ENCODE peak calls at places on chromosomes 5 and 9, in eight cellular contexts. One of them, this sample, is unnamed.

GRCh38 chr9:110332766-110333165 is 4.9 kb downstream of the TXNDC8 start:
- DNase-seq in A549: no peak
- DNase-seq in ovary: no peak
- DNase-seq in testis: no peak
- DNase-seq in suprapubic skin: no peak
- DNase-seq in adrenal gland: no peak
- DNase-seq in body of pancreas: no peak
- DNase-seq in IMR-90: no peak
- DNase-seq in this sample: no peak

GRCh38 chr9:130111805-130112204 is 58.1 kb downstream of the GPR107 start:
- DNase-seq in body of pancreas: no peak
- DNase-seq in A549: no peak
- DNase-seq in adrenal gland: no peak
- DNase-seq in testis: no peak
- DNase-seq in ovary: no peak
- DNase-seq in IMR-90: no peak
- DNase-seq in suprapubic skin: no peak
- DNase-seq in this sample: no peak

GRCh38 chr5:149406203-149406978 is 27.3 kb upstream of the IL17B start:
- DNase-seq in body of pancreas: no peak
- DNase-seq in adrenal gland: no peak
- DNase-seq in testis: peak; percentile 83
- DNase-seq in IMR-90: peak; percentile 94
- DNase-seq in suprapubic skin: no peak
- DNase-seq in ovary: peak; percentile 94
- DNase-seq in A549: no peak
- DNase-seq in this sample: no peak

GRCh38 chr5:149186506-149186905 is 45.2 kb downstream of the ABLIM3 start:
- DNase-seq in IMR-90: no peak
- DNase-seq in ovary: no peak
- DNase-seq in testis: no peak
- DNase-seq in adrenal gland: no peak
- DNase-seq in suprapubic skin: no peak
- DNase-seq in body of pancreas: no peak
- DNase-seq in A549: no peak
- DNase-seq in this sample: no peak

GRCh38 chr9:133650026-133650425 is 13.9 kb downstream of the DBH start:
- DNase-seq in A549: no peak
- DNase-seq in ovary: no peak
- DNase-seq in suprapubic skin: no peak
- DNase-seq in IMR-90: no peak
- DNase-seq in body of pancreas: no peak
- DNase-seq in testis: no peak
- DNase-seq in adrenal gland: no peak
- DNase-seq in this sample: no peak

GRCh38 chr5:15693933-15694332 is 194.0 kb downstream of the FBXL7 start:
- DNase-seq in adrenal gland: no peak
- DNase-seq in testis: peak; percentile 18
- DNase-seq in IMR-90: no peak
- DNase-seq in suprapubic skin: no peak
- DNase-seq in ovary: no peak
- DNase-seq in body of pancreas: no peak
- DNase-seq in A549: no peak
- DNase-seq in this sample: no peak

GRCh38 chr5:68433921-68434879 is 218.6 kb downstream of the PIK3R1 start:
- DNase-seq in suprapubic skin: peak; percentile 94
- DNase-seq in adrenal gland: peak; percentile 96
- DNase-seq in IMR-90: peak; percentile 96
- DNase-seq in testis: peak; percentile 48
- DNase-seq in body of pancreas: peak; percentile 65
- DNase-seq in ovary: peak; percentile 56
- DNase-seq in A549: peak; percentile 88
- DNase-seq in this sample: peak; percentile 80

GRCh38 chr9:127397722-127398647 is 1.0 kb downstream of the SLC2A8 start:
- DNase-seq in ovary: peak; percentile 75
- DNase-seq in body of pancreas: peak; percentile 46
- DNase-seq in A549: peak; percentile 60
- DNase-seq in IMR-90: peak; percentile 33
- DNase-seq in testis: peak; percentile 58
- DNase-seq in adrenal gland: peak; percentile 74
- DNase-seq in suprapubic skin: no peak
- DNase-seq in this sample: peak; percentile 48

DNA sequence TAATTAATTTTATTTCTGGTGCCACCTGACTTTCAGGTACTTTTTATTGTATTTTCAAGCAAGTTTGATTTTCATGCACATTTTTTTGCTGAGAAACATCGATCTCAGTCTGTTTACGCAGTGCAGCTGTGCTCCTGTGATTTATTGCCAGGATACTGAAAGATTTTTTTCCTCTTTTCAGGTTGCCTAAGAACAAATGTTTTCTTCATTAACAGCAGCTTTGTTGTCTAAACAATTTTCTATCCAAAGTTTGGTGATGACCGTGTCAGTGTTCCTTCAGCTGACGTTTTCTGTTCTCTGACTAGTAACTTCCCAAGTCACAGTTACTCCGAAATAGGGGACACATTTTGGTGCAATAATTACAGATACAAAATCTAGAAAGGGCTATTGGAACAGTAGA is 78.1 kb downstream of the VCAN start:
- DNase-seq in A549: no peak
- DNase-seq in IMR-90: no peak
- DNase-seq in suprapubic skin: no peak
- DNase-seq in body of pancreas: no peak
- DNase-seq in adrenal gland: no peak
- DNase-seq in testis: no peak
- DNase-seq in ovary: no peak
- DNase-seq in this sample: no peak
- H3K27ac ChIP-seq in A549: no peak overlapping the region
- H3K27ac ChIP-seq in IMR-90: no peak overlapping the region
- H3K27ac ChIP-seq in suprapubic skin: no peak overlapping the region
- H3K27ac ChIP-seq in body of pancreas: no peak overlapping the region
- H3K27ac ChIP-seq in adrenal gland: no peak overlapping the region
- H3K27ac ChIP-seq in testis: no peak overlapping the region
- H3K27ac ChIP-seq in ovary: no peak overlapping the region
- H3K27ac ChIP-seq in this sample: no peak overlapping the region

DNA sequence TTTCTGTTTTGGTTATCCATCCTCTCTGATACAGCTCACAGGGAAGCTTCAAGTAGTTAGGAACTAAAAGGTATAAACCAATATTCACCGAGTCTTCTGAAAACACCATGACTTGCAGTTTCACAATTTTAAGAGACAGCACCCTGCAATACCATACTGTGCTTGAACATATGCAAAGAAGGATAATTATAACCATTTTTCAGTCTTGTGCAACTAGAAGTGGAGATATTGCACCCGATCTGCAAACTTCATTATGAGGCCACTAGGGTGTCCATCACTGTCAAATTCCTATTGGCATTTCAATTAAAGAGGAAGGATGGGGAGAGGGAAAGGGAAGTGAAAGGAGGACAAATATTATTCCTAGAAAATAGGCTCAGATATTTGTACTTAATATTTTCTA is 32.4 kb upstream of the CEP120 start:
- DNase-seq in A549: no peak
- DNase-seq in suprapubic skin: no peak
- DNase-seq in IMR-90: no peak
- DNase-seq in body of pancreas: no peak
- DNase-seq in adrenal gland: no peak
- DNase-seq in ovary: no peak
- DNase-seq in testis: no peak
- DNase-seq in this sample: no peak
- TF ChIP-seq CTCF in A549: no peak
- TF ChIP-seq CTCF in suprapubic skin: no peak
- TF ChIP-seq CTCF in IMR-90: no peak
- TF ChIP-seq CTCF in body of pancreas: no peak
- TF ChIP-seq CTCF in adrenal gland: no peak
- TF ChIP-seq CTCF in ovary: no peak
- TF ChIP-seq CTCF in testis: no peak
- TF ChIP-seq CTCF in this sample: no peak

DNA sequence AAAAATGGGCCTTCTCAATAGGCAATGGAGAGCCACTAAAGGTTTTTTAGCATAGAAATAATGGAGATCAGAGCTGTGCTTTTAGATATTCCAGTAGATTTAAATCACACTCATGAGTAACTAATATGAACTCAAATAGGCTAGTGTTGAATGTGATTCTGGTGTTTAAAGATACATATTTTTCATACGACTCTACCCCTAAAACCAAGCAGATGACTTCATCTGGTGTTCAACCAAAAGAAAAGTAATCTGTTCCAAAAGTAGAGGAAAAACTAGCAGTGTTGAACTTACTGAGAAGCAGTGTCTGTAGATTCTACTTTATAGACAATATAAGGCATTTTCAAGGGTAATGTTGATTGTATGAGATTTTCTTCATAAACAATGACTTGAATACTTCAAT is 138.1 kb downstream of the TSSK1B start:
- DNase-seq in body of pancreas: no peak
- DNase-seq in testis: no peak
- DNase-seq in adrenal gland: no peak
- DNase-seq in IMR-90: peak; percentile 57
- DNase-seq in A549: no peak
- DNase-seq in suprapubic skin: no peak
- DNase-seq in ovary: no peak
- DNase-seq in this sample: no peak
- H3K27ac ChIP-seq in body of pancreas: no peak overlapping the region
- H3K27ac ChIP-seq in testis: no peak overlapping the region
- H3K27ac ChIP-seq in adrenal gland: no peak overlapping the region
- H3K27ac ChIP-seq in IMR-90: no peak overlapping the region
- H3K27ac ChIP-seq in A549: no peak overlapping the region
- H3K27ac ChIP-seq in suprapubic skin: no peak overlapping the region
- H3K27ac ChIP-seq in ovary: no peak overlapping the region
- H3K27ac ChIP-seq in this sample: no peak overlapping the region

GRCh38 chr9:114096041-114096511 is 3.0 kb downstream of the KIF12 start:
- DNase-seq in body of pancreas: no peak
- DNase-seq in testis: no peak
- DNase-seq in suprapubic skin: peak; percentile 44
- DNase-seq in adrenal gland: no peak
- DNase-seq in ovary: peak; percentile 23
- DNase-seq in IMR-90: no peak
- DNase-seq in A549: no peak
- DNase-seq in this sample: no peak
- TF ChIP-seq CTCF in body of pancreas: no peak
- TF ChIP-seq CTCF in testis: no peak
- TF ChIP-seq CTCF in suprapubic skin: no peak
- TF ChIP-seq CTCF in adrenal gland: no peak
- TF ChIP-seq CTCF in ovary: no peak
- TF ChIP-seq CTCF in IMR-90: peak; percentile 13
- TF ChIP-seq CTCF in A549: no peak
- TF ChIP-seq CTCF in this sample: no peak

DNA sequence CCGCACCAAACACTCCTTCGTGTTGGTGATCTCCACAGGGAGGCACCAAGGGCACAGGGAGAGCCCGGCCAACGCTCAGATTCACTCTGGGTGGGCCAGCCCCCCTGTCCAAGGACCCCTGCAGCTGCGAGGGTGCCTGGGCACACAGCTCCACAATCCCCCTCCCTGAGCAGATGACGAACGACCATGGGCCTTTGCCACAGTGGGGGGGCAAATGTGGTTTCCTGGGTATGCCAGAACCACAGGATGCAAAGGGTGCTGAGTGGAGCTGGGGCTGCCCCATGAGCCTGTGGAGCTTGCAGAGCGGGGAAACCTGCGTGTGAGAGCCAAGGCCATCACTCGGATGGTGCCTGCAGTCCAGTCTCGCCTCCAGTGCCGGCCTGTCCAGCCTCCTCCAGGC is 31.0 kb downstream of the LPCAT1 start:
- DNase-seq in body of pancreas: no peak
- DNase-seq in A549: no peak
- DNase-seq in ovary: no peak
- DNase-seq in IMR-90: no peak
- DNase-seq in adrenal gland: no peak
- DNase-seq in testis: no peak
- DNase-seq in suprapubic skin: no peak
- DNase-seq in this sample: no peak
- H3K27ac ChIP-seq in body of pancreas: no peak overlapping the region
- H3K27ac ChIP-seq in A549: no peak overlapping the region
- H3K27ac ChIP-seq in ovary: no peak overlapping the region
- H3K27ac ChIP-seq in IMR-90: no peak overlapping the region
- H3K27ac ChIP-seq in adrenal gland: no peak overlapping the region
- H3K27ac ChIP-seq in testis: no peak overlapping the region
- H3K27ac ChIP-seq in suprapubic skin: no peak overlapping the region
- H3K27ac ChIP-seq in this sample: no peak overlapping the region

GRCh38 chr9:33374634-33375237 is 27.6 kb downstream of the AQP7 start:
- DNase-seq in testis: peak; percentile 94
- DNase-seq in body of pancreas: peak; percentile 80
- DNase-seq in A549: peak; percentile 77
- DNase-seq in adrenal gland: peak; percentile 85
- DNase-seq in IMR-90: peak; percentile 74
- DNase-seq in suprapubic skin: peak; percentile 78
- DNase-seq in ovary: peak; percentile 73
- DNase-seq in this sample: peak; percentile 53
- TF ChIP-seq CTCF in testis: peak; percentile 87
- TF ChIP-seq CTCF in body of pancreas: peak; percentile 83
- TF ChIP-seq CTCF in A549: peak; percentile 90
- TF ChIP-seq CTCF in adrenal gland: peak; percentile 92
- TF ChIP-seq CTCF in IMR-90: peak; percentile 89
- TF ChIP-seq CTCF in suprapubic skin: peak; percentile 86
- TF ChIP-seq CTCF in ovary: peak; percentile 74
- TF ChIP-seq CTCF in this sample: peak; percentile 85

GRCh38 chr5:112413611-112414010 is 5.5 kb downstream of the EPB41L4A start:
- DNase-seq in A549: no peak
- DNase-seq in testis: no peak
- DNase-seq in ovary: no peak
- DNase-seq in adrenal gland: no peak
- DNase-seq in IMR-90: no peak
- DNase-seq in body of pancreas: no peak
- DNase-seq in suprapubic skin: no peak
- DNase-seq in this sample: no peak

GRCh38 chr5:112412370-112412769 is 6.7 kb downstream of the EPB41L4A start:
- DNase-seq in IMR-90: no peak
- DNase-seq in adrenal gland: no peak
- DNase-seq in ovary: no peak
- DNase-seq in suprapubic skin: no peak
- DNase-seq in testis: no peak
- DNase-seq in A549: no peak
- DNase-seq in body of pancreas: no peak
- DNase-seq in this sample: no peak

GRCh38 chr5:112415552-112415951 is 3.5 kb downstream of the EPB41L4A start:
- DNase-seq in body of pancreas: no peak
- DNase-seq in IMR-90: no peak
- DNase-seq in testis: no peak
- DNase-seq in suprapubic skin: no peak
- DNase-seq in ovary: no peak
- DNase-seq in adrenal gland: no peak
- DNase-seq in A549: no peak
- DNase-seq in this sample: no peak

GRCh38 chr5:112407666-112408065 is 11.4 kb downstream of the EPB41L4A start:
- DNase-seq in body of pancreas: no peak
- DNase-seq in suprapubic skin: no peak
- DNase-seq in adrenal gland: no peak
- DNase-seq in testis: no peak
- DNase-seq in A549: no peak
- DNase-seq in ovary: no peak
- DNase-seq in IMR-90: no peak
- DNase-seq in this sample: no peak

GRCh38 chr5:112411903-112412302 is 7.2 kb downstream of the EPB41L4A start:
- DNase-seq in testis: no peak
- DNase-seq in IMR-90: no peak
- DNase-seq in ovary: no peak
- DNase-seq in A549: no peak
- DNase-seq in suprapubic skin: no peak
- DNase-seq in adrenal gland: no peak
- DNase-seq in body of pancreas: no peak
- DNase-seq in this sample: no peak
- H3K27ac ChIP-seq in testis: no peak overlapping the region
- H3K27ac ChIP-seq in IMR-90: no peak overlapping the region
- H3K27ac ChIP-seq in ovary: no peak overlapping the region
- H3K27ac ChIP-seq in A549: no peak overlapping the region
- H3K27ac ChIP-seq in suprapubic skin: peak overlapping the region; percentile 40
- H3K27ac ChIP-seq in adrenal gland: no peak overlapping the region
- H3K27ac ChIP-seq in body of pancreas: no peak overlapping the region
- H3K27ac ChIP-seq in this sample: no peak overlapping the region

GRCh38 chr9:26863074-26863473 is 29.5 kb downstream of the CAAP1 start:
- DNase-seq in ovary: no peak
- DNase-seq in suprapubic skin: no peak
- DNase-seq in IMR-90: peak; percentile 2
- DNase-seq in body of pancreas: no peak
- DNase-seq in adrenal gland: no peak
- DNase-seq in testis: no peak
- DNase-seq in A549: peak; percentile 21
- DNase-seq in this sample: no peak
- TF ChIP-seq CTCF in ovary: no peak
- TF ChIP-seq CTCF in suprapubic skin: peak; percentile 16
- TF ChIP-seq CTCF in IMR-90: peak; percentile 28
- TF ChIP-seq CTCF in body of pancreas: no peak
- TF ChIP-seq CTCF in adrenal gland: peak; percentile 28
- TF ChIP-seq CTCF in testis: no peak
- TF ChIP-seq CTCF in A549: peak; percentile 54
- TF ChIP-seq CTCF in this sample: no peak